ENCODE peak calls at places on chromosomes 6 and 20, in nine cellular contexts. Y is GM20000, A is HFFc6, N is HFF-Myc, P is astrocyte of the spinal cord, H is testis, W is astrocyte of the cerebellum, V is upper lobe of right lung, T is GM12865. J is an unnamed sample.

GRCh38 chr6:125252891-125253290 is 48.9 kb downstream of the HDDC2 start:
- DNase-seq in Y (no peak), A (no peak), N (no peak), P (peak), H (no peak), W (no peak), V (no peak), T (no peak), J (no peak)

GRCh38 chr20:41177636-41178035 is 40.3 kb downstream of the PLCG1 start:
- DNase-seq in Y (no peak), A (peak), N (peak), P (peak), H (peak), W (peak), V (no peak), T (no peak), J (no peak)

GRCh38 chr6:38350882-38351281 is 288.8 kb downstream of the BTBD9 start:
- DNase-seq in Y (no peak), A (peak), N (no peak), P (peak), H (no peak), W (no peak), V (no peak), T (no peak), J (no peak)

GRCh38 chr6:117404548-117404947 is 21.2 kb downstream of the ROS1 start:
- DNase-seq in Y (no peak), A (peak), N (no peak), P (peak), H (no peak), W (no peak), V (no peak), T (no peak), J (no peak)

GRCh38 chr6:107625264-107625663 is 135.3 kb downstream of the SOBP start:
- DNase-seq in Y (no peak), A (no peak), N (no peak), P (no peak), H (no peak), W (no peak), V (no peak), T (no peak), J (no peak)

GRCh38 chr6:113065606-113066005 is 718.5 kb downstream of the RFPL4B start:
- DNase-seq in Y (no peak), A (no peak), N (no peak), P (peak), H (no peak), W (peak), V (no peak), T (no peak), J (no peak)

GRCh38 chr20:49854190-49854875 is 41.7 kb downstream of the SLC9A8 start:
- DNase-seq in Y (no peak), A (no peak), N (no peak), P (no peak), H (peak), W (no peak), V (no peak), T (no peak), J (no peak)

GRCh38 chr20:38321959-38322598 is 18.1 kb downstream of the BPI start:
- DNase-seq in Y (no peak), A (peak), N (no peak), P (peak), H (peak), W (peak), V (no peak), T (peak), J (no peak)

GRCh38 chr20:17616480-17617211 is 46.8 kb downstream of the DSTN start:
- DNase-seq in Y (no peak), A (no peak), N (no peak), P (no peak), H (peak), W (no peak), V (peak), T (no peak), J (peak)

GRCh38 chr20:58042626-58043025 is 185.8 kb downstream of the ANKRD60 start:
- DNase-seq in Y (no peak), A (no peak), N (no peak), P (no peak), H (no peak), W (no peak), V (no peak), T (no peak), J (no peak)

GRCh38 chr6:14294270-14294951 is 176.8 kb downstream of the CD83 start:
- DNase-seq in Y (no peak), A (no peak), N (no peak), P (no peak), H (no peak), W (no peak), V (peak), T (no peak), J (no peak)

GRCh38 chr6:45697605-45698004 is 318.1 kb downstream of the CLIC5 start:
- DNase-seq in Y (no peak), A (peak), N (peak), P (peak), H (no peak), W (peak), V (no peak), T (peak), J (no peak)

GRCh38 chr6:93104195-93104817 is 315.1 kb downstream of the EPHA7 start:
- DNase-seq in Y (no peak), A (no peak), N (no peak), P (no peak), H (no peak), W (no peak), V (no peak), T (no peak), J (no peak)

GRCh38 chr6:132085731-132086130 is 134.6 kb upstream of the CCN2 start:
- DNase-seq in Y (no peak), A (no peak), N (no peak), P (no peak), H (no peak), W (no peak), V (no peak), T (peak), J (no peak)

GRCh38 chr6:132087391-132087790 is 136.2 kb upstream of the CCN2 start:
- DNase-seq in Y (no peak), A (no peak), N (no peak), P (peak), H (no peak), W (no peak), V (no peak), T (no peak), J (no peak)

GRCh38 chr6:132088150-132088549 is 137.0 kb upstream of the CCN2 start:
- DNase-seq in Y (no peak), A (no peak), N (no peak), P (no peak), H (no peak), W (no peak), V (no peak), T (no peak), J (no peak)

GRCh38 chr6:132082421-132082820 is 131.2 kb upstream of the CCN2 start:
- DNase-seq in Y (no peak), A (no peak), N (no peak), P (no peak), H (no peak), W (no peak), V (no peak), T (no peak), J (no peak)

GRCh38 chr6:132084811-132085509 is 133.8 kb upstream of the CCN2 start:
- DNase-seq in Y (peak), A (peak), N (peak), P (peak), H (no peak), W (peak), V (no peak), T (peak), J (no peak)
- TF ChIP-seq CTCF in Y (no peak), A (no peak), N (no peak), P (no peak), H (no peak), W (no peak), V (no peak), T (no peak), J (no peak)

DNA sequence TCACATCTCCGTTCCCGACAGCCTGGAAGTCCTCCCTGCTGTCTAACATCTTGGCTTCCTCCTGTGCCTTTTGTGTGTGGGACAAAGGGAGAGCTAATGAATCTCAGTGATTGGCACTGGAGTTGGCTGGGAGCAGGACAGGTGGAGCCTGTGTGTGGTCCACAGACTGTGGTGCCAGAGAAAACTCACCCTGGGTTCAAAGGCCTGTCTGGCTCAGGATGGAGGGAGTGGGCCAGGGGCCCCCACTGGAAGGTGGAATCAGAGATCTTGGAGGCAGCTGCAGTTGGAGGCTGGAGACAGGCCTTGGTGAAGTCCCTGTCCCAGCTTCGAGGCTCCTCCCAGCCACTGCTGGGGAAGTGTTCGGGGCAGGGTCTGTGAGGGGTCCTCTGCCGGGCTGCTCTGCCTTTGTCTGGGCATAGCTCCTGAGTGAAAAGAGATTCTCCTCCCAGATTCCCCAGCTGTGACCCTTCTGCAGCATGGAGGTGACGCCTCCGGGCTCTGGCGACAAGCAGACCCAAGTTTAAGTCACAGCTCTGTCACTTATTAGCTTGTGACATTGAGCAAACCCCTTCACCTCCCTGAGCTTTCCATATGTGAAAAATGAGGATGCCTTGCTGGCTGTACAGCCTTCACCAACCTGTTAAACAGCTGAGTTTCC is 13.9 kb upstream of the ITPR3 start:
- DNase-seq in Y (no peak), A (no peak), N (no peak), P (no peak), H (no peak), W (no peak), V (no peak), T (no peak), J (no peak)
- TF ChIP-seq CTCF in Y (no peak), A (no peak), N (no peak), P (no peak), H (no peak), W (no peak), V (no peak), T (no peak), J (no peak)

DNA sequence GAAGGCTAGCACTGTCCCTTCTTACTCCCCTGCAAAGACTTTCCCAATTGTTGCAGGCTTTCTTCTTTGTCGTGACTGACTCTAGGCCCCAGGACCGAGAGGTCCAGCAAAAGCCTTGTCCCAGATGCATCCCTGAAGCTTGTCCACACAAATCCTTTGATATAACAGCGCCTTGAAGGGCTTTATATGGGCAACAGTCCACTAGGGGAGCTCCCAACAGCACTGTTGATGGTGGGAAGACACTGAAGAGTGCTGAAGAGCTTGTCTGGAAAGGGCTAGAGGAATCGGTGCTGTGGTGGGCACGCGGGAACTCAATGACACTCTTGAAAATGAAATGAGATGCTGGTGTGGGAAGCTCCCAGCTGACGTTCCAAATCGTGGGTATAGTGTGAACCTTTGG is 316.1 kb upstream of the CDH4 start:
- DNase-seq in Y (no peak), A (no peak), N (no peak), P (no peak), H (no peak), W (no peak), V (no peak), T (no peak), J (no peak)
- TF ChIP-seq CTCF in Y (no peak), A (no peak), N (no peak), P (no peak), H (no peak), W (no peak), V (no peak), T (no peak), J (peak)

DNA sequence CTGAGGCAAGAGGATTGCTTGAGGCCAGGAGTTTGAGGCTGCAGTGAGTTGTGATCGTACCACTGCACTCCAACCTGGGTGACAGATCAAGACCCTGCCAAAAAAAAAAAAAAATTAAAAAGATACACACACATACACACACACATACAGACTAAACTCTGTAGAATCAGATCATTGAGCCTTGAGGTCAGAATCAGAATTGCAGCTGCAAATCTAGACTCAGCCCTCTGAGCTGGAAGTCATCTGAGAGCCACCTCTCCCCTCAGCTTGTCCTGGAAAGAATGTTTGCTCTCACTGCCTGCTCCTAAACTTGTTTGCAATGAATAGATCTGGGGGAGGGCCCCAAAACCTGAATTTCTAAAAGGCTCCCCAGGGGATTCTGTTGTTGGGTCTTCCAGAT is 41.4 kb upstream of the ANGPT4 start:
- DNase-seq in Y (no peak), A (peak), N (no peak), P (no peak), H (no peak), W (no peak), V (no peak), T (no peak), J (no peak)
- TF ChIP-seq CTCF in Y (no peak), A (peak), N (no peak), P (no peak), H (peak), W (peak), V (no peak), T (no peak), J (peak)

DNA sequence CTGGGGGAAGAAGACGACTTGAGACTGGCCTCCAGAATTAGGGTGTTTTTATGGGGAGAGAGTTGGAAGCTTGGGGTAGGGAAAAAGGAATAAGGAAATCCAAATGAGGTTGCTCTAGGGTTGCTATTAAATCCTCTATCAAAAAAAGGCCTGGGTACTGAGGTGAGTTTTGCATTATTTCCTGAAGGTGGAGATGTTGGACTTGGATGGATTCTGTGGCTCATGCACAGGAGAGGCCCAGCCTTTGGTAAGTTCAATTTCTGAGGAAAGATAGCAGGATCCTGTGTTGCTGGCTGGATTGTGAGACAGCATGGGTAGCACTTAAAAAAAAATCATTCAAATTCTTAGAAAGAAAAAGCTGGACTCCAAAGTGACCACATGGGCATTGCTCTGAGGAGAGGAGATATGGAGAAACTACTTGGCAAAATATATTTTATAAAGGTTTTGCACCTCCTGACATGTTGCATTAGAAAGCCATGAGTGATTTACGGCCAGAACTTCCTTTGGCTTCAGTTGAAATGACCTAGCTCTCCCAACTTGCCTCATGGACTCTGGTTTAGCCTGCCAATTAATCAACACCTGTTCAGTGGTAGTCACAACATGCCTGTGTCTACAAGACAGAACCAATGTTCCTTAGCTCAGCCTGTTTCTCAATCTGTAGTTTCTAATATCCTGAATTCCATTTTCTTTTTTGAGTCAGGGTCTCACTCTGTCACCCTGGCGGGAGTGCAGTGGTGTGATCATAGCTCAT is 152.1 kb upstream of the RALGAPA2 start:
- DNase-seq in Y (no peak), A (peak), N (no peak), P (no peak), H (peak), W (no peak), V (no peak), T (no peak), J (no peak)
- TF ChIP-seq CTCF in Y (no peak), A (peak), N (no peak), P (no peak), H (peak), W (no peak), V (peak), T (no peak), J (peak)

DNA sequence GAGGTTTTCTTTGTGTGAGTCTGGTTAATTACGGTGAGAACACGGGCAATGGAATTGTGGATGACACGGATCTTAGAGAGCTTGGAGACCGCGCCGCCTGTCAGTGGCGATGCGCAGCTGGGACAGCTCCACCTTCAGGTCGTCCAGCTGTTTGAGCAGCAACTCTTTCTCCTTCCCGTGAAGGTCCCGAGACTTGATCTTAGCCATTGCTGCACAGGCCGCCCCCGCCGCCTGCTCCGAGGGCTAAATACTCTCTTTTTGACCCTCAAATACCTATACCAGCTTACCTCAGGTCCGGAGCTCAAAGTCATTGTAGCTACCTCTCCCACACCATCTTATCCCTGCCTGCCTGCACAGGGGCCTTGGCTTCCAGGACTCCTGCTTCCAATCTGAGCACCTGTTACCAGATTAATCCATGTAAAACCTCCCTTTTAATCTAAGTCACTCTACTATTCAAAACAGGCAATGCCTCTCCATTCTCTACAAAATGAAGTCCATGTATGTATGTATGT is 100.2 kb downstream of the PREP start:
- DNase-seq in Y (no peak), A (no peak), N (no peak), P (no peak), H (no peak), W (no peak), V (no peak), T (no peak), J (no peak)
- TF ChIP-seq CTCF in Y (no peak), A (peak), N (no peak), P (no peak), H (no peak), W (no peak), V (no peak), T (no peak), J (no peak)

GRCh38 chr20:46283426-46283825 is 24.9 kb downstream of the CDH22 start:
- DNase-seq in Y (no peak), A (no peak), N (no peak), P (no peak), H (no peak), W (no peak), V (no peak), T (no peak), J (no peak)
- TF ChIP-seq CTCF in Y (no peak), A (no peak), N (no peak), P (no peak), H (no peak), W (no peak), V (no peak), T (no peak), J (no peak)

DNA sequence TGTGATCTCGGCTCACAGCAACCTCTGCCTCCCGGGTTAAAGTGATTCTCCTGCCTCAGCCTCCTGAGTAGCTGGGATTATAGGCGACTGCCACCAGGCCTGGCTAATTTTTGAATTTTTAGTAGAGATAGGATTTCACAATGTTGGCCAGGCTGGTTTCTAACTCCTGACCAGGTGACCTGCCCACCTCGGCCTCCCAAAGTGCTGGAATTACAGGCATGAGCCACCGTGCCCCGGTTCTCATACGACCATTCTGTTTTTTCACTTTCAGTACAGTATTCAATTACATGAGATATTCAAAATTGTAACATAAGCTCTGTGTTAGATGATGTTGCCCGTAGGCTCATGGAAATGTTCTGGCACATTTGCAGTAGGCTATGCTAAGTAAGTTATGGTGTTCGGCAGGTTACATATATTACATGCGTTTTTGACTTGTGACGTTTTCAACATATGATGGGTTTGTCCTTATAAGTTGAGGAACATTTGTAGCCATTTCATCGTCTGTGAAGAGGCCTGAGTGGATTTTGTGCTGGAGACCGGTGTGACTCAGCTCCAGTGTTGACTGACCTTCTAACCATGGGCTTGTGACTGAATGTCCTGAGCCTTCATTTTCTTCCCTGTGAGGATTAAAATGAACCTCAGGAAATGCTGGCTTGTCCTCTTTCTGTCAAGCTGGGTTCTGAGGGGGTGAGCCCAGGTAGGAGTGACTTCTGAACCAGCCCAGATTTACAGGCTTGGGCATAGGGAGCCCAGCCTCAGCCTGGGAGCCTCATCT is 12.2 kb downstream of the PPARD start:
- DNase-seq in Y (no peak), A (peak), N (no peak), P (peak), H (no peak), W (no peak), V (no peak), T (no peak), J (no peak)
- TF ChIP-seq CTCF in Y (no peak), A (no peak), N (no peak), P (no peak), H (no peak), W (no peak), V (no peak), T (no peak), J (no peak)